ENCODE peak calls at places on chromosomes 4 and X, in five cellular contexts. I is spleen, M is GM23338, Q is prostate gland, V is breast epithelium. H is an unnamed sample.

GRCh38 chr4:117085185-117085701 is at the start of gene TRAM1L1:
- DNase-seq in I (peak), M (peak), Q (peak), V (no peak), H (peak)

GRCh38 chrX:54181196-54181953 is 1.7 kb downstream of the FAM120C start:
- DNase-seq in I (no peak), M (no peak), Q (no peak), V (no peak), H (no peak)

GRCh38 chr4:125346616-125347015 is 31.9 kb downstream of the FAT4 start:
- DNase-seq in I (no peak), M (peak), Q (no peak), V (no peak), H (no peak)

GRCh38 chrX:15129412-15129811 is 140.5 kb downstream of the ASB9 start:
- DNase-seq in I (no peak), M (no peak), Q (no peak), V (no peak), H (no peak)

GRCh38 chrX:47859686-47860085 is 23.0 kb downstream of the ZNF81 start:
- DNase-seq in I (no peak), M (no peak), Q (no peak), V (no peak), H (no peak)

GRCh38 chrX:69014200-69014599 is 151.1 kb downstream of the PJA1 start:
- DNase-seq in I (no peak), M (no peak), Q (no peak), V (no peak), H (no peak)

GRCh38 chr4:133865606-133866327 is 335.8 kb downstream of the PABPC4L start:
- DNase-seq in I (no peak), M (peak), Q (no peak), V (no peak), H (no peak)

GRCh38 chr4:158805628-158806471 is 37.0 kb downstream of the FNIP2 start:
- DNase-seq in I (no peak), M (no peak), Q (peak), V (peak), H (peak)

GRCh38 chrX:71282514-71283408 is 674 bp upstream of the NONO start:
- DNase-seq in I (no peak), M (peak), Q (no peak), V (no peak), H (no peak)

GRCh38 chr4:122777846-122778501 is 45.5 kb downstream of the BBS12 start:
- DNase-seq in I (no peak), M (no peak), Q (no peak), V (no peak), H (no peak)

GRCh38 chrX:110734894-110735541 is 60.6 kb downstream of the CHRDL1 start:
- DNase-seq in I (no peak), M (peak), Q (no peak), V (no peak), H (no peak)

GRCh38 chr4:38605794-38606586 is 58.0 kb upstream of the KLF3 start:
- DNase-seq in I (no peak), M (peak), Q (peak), V (no peak), H (peak)

GRCh38 chr4:147485167-147485566 is 4.3 kb downstream of the EDNRA start:
- DNase-seq in I (no peak), M (no peak), Q (no peak), V (no peak), H (no peak)

GRCh38 chr4:8796096-8796495 is 75.5 kb downstream of the HMX1 start:
- DNase-seq in I (no peak), M (no peak), Q (no peak), V (no peak), H (no peak)

GRCh38 chr4:151992755-151993154 is 231.9 kb upstream of the GATB start:
- DNase-seq in I (no peak), M (peak), Q (no peak), V (no peak), H (no peak)

GRCh38 chr4:151991884-151992166 is 231.0 kb upstream of the GATB start:
- DNase-seq in I (no peak), M (no peak), Q (no peak), V (no peak), H (no peak)

GRCh38 chr4:151990201-151990600 is 229.4 kb upstream of the GATB start:
- DNase-seq in I (no peak), M (no peak), Q (no peak), V (no peak), H (no peak)

GRCh38 chr4:151992301-151992700 is 231.5 kb upstream of the GATB start:
- DNase-seq in I (no peak), M (peak), Q (no peak), V (no peak), H (no peak)

DNA sequence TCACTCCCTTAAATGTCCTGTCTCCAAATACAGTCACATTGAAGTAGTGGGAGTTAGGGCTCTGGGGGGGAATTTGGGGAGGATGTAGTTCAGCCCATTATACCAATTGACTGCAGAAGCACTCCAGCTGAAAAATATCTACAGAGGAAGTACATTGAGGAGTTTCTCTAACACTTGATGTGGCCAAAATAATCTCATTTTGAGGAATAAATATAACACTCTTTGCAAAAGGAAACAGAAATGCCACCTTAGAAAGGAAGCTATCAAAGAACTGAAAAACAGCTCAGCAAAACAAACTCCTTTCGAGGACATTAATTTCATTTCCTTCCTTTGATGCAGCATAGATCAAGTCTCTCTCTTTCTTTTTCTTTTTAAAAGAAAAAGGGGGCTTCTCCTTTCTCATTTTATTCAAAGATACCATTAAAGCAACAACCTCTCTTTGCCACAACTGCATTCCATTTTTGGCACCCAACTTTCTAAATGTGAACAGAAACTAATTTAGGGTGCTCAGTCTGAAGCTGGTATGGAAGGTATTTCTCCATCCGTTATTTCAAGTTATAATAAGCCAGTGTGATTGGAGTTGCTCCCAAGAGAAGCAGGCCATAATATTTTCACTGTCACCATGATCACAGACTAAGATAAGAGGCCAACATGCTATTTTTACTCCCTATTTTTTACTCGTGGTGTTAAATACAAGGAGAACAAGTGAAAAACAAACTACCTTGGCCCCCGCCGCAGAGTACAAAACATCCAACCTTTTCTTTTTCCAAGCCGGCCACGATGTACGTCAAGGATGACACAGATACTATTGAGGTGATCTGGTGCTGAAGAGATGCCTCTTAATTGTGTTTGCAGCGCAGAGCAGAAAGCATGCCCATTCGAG is 230.4 kb upstream of the GATB start:
- DNase-seq in I (no peak), M (no peak), Q (no peak), V (no peak), H (no peak)
- TF ChIP-seq POLR2AphosphoS5 in I (no peak), M (no peak), Q (no peak), V (no peak), H (no peak)

GRCh38 chr4:100087743-100088142 is 102.5 kb downstream of the DDIT4L start:
- DNase-seq in I (no peak), M (no peak), Q (no peak), V (no peak), H (no peak)

GRCh38 chr4:100082852-100083251 is 107.4 kb downstream of the DDIT4L start:
- DNase-seq in I (no peak), M (no peak), Q (no peak), V (no peak), H (no peak)

GRCh38 chr4:100084892-100085291 is 105.4 kb downstream of the DDIT4L start:
- DNase-seq in I (no peak), M (no peak), Q (no peak), V (no peak), H (no peak)

GRCh38 chr4:100083289-100083688 is 107.0 kb downstream of the DDIT4L start:
- DNase-seq in I (no peak), M (no peak), Q (no peak), V (no peak), H (no peak)

GRCh38 chr4:100086766-100087431 is 103.4 kb downstream of the DDIT4L start:
- DNase-seq in I (no peak), M (peak), Q (no peak), V (no peak), H (no peak)
- H3K27ac ChIP-seq in I (no peak), M (no peak), Q (no peak), V (no peak), H (peak)

GRCh38 chr4:1727117-1728031 is 6.1 kb downstream of the TACC3 start:
- DNase-seq in I (peak), M (no peak), Q (no peak), V (peak), H (peak)
- TF ChIP-seq POLR2AphosphoS5 in I (peak), M (no peak), Q (no peak), V (no peak), H (peak)

GRCh38 chrX:25049347-25049746 is 33.6 kb upstream of the ARX start:
- DNase-seq in I (no peak), M (no peak), Q (no peak), V (no peak), H (no peak)
- H3K27ac ChIP-seq in I (no peak), M (peak), Q (no peak), V (no peak), H (no peak)

DNA sequence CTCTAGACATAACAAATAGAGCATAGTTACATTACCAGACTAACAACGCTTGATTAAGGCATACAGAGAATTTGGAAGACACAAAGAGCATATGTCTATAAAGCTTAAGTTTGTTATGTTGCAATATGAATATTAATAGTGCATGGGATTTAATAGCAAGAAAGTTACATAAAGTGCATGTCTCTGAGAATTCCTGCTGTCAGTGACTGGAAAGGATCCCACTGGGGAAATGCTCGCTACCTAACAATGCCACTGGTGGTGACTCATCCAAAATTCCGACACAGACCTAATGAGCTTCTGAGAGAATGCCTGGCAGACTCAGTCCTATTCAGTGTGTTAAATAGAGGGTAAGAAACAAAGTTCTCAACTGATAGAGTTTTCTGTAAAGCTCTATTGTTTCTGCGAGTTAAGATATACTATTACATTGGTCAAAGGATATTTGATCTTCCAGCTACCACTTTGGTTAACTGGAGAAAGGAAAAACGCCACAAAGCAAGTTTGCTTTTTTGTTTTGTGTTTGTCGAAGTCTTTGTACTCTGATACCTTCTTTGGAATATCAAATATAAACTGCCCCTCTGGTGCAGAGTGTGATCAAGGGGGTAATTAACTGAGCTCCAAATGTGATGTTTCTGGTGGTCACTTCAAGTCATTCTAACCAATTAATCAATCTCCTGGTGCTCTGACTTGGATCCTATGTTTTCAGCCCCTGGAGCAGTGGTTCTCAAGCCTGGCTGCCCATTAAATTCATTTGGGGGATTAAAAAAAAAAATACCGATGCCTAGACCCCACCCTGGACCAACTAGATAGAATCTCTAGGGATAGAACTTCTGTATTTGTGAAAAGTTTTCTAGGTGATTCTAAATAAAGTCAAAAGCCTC is 107.9 kb downstream of the PALLD start:
- DNase-seq in I (no peak), M (peak), Q (peak), V (peak), H (no peak)
- TF ChIP-seq POLR2AphosphoS5 in I (no peak), M (no peak), Q (peak), V (no peak), H (no peak)

GRCh38 chrX:40147399-40148188 is 49.8 kb upstream of the BCOR start:
- DNase-seq in I (no peak), M (peak), Q (no peak), V (no peak), H (no peak)

GRCh38 chrX:40148189-40148438 is 50.4 kb upstream of the BCOR start:
- DNase-seq in I (no peak), M (no peak), Q (no peak), V (no peak), H (no peak)

GRCh38 chrX:40150503-40150902 is 52.7 kb upstream of the BCOR start:
- DNase-seq in I (no peak), M (peak), Q (no peak), V (no peak), H (no peak)

GRCh38 chrX:40148439-40149285 is 50.9 kb upstream of the BCOR start:
- DNase-seq in I (peak), M (peak), Q (no peak), V (no peak), H (no peak)

GRCh38 chrX:40149286-40150175 is 51.8 kb upstream of the BCOR start:
- DNase-seq in I (no peak), M (peak), Q (no peak), V (no peak), H (no peak)
- H3K27ac ChIP-seq in I (peak), M (no peak), Q (no peak), V (no peak), H (peak)

GRCh38 chr4:26238426-26238781 is 82.4 kb upstream of the RBPJ start:
- DNase-seq in I (no peak), M (no peak), Q (no peak), V (no peak), H (no peak)
- TF ChIP-seq POLR2AphosphoS5 in I (no peak), M (no peak), Q (no peak), V (no peak), H (no peak)

DNA sequence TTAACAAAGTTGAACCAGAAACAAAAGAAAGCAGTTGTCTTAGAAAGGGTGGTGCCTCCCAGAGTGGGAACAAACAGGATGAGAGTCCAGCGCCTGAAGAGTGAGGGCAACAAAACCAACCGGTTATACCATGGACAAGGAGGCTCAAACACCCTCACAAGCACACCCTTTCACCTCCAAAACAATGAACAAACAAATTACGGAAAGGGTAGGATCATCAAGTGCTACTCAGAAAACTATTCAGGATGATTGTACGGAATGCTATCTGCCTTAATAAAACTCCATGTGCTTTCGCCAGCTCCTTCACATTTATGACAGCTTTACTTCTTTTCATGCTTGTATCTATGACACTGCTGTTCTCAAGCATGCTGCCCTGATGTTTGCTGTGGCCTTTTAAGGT is 26.8 kb downstream of the SLC39A8 start:
- DNase-seq in I (no peak), M (no peak), Q (peak), V (no peak), H (no peak)
- H3K27ac ChIP-seq in I (no peak), M (no peak), Q (peak), V (peak), H (peak)

GRCh38 chr4:134885436-134885835 is 683.8 kb upstream of the PABPC4L start:
- DNase-seq in I (no peak), M (no peak), Q (no peak), V (no peak), H (no peak)
- TF ChIP-seq POLR2AphosphoS5 in I (no peak), M (no peak), Q (no peak), V (no peak), H (no peak)

H was measured in upper lobe of left lung.